ENCODE peak calls at places on chromosomes 4 and X, in five cellular contexts. T is CD8-positive, alpha-beta T cell; W is stimulated activated CD8-positive, alpha-beta memory T cell treated with anti-CD3 and anti-CD28 coated beads, Interleukin-7, amount 100 ng/mL, for 48 hours; C is SHP77; B is CD8-positive, alpha-beta memory T cell. Y is an unnamed sample.

GRCh38 chrX:106707771-106708454 is 18.6 kb upstream of the RNF128 start:
- DNase-seq in T (no peak), W (no peak), C (no peak), B (no peak), Y (no peak)

GRCh38 chr4:22483551-22483981 is 32.3 kb downstream of the ADGRA3 start:
- DNase-seq in T (no peak), W (no peak), C (no peak), B (no peak), Y (no peak)

GRCh38 chr4:56739104-56739777 is 58.1 kb upstream of the HOPX start:
- DNase-seq in T (no peak), W (no peak), C (no peak), B (no peak), Y (no peak)

GRCh38 chr4:3202836-3203820 is 45.8 kb upstream of the MSANTD1 start:
- DNase-seq in T (peak), W (peak), C (no peak), B (no peak), Y (no peak)

GRCh38 chrX:153634236-153634635 is 12.8 kb upstream of the DUSP9 start:
- DNase-seq in T (no peak), W (no peak), C (no peak), B (no peak), Y (no peak)

GRCh38 chr4:13483142-13484044 is 747 bp downstream of the RAB28 start:
- DNase-seq in T (peak), W (no peak), C (peak), B (peak), Y (peak)

GRCh38 chr4:16194199-16194598 is 32.1 kb downstream of the TAPT1 start:
- DNase-seq in T (no peak), W (no peak), C (no peak), B (no peak), Y (no peak)

GRCh38 chrX:119990409-119990994 is 47.0 kb upstream of the NKAP start:
- DNase-seq in T (no peak), W (no peak), C (no peak), B (no peak), Y (no peak)

GRCh38 chr4:27714073-27714472 is 853.4 kb downstream of the STIM2 start:
- DNase-seq in T (no peak), W (no peak), C (peak), B (no peak), Y (no peak)

GRCh38 chr4:144575181-144575580 is 70.8 kb upstream of the HHIP start:
- DNase-seq in T (no peak), W (no peak), C (peak), B (no peak), Y (no peak)

GRCh38 chrX:129959493-129959832 is 23.0 kb upstream of the BCORL1 start:
- DNase-seq in T (no peak), W (no peak), C (no peak), B (no peak), Y (no peak)

GRCh38 chr4:122218762-122219161 is 66.6 kb downstream of the BLTP1 start:
- DNase-seq in T (no peak), W (no peak), C (peak), B (no peak), Y (no peak)

GRCh38 chr4:184824081-184824775 is 1.5 kb downstream of the ACSL1 start:
- DNase-seq in T (no peak), W (no peak), C (no peak), B (no peak), Y (no peak)

GRCh38 chr4:128524311-128524710 is 236.7 kb upstream of the PGRMC2 start:
- DNase-seq in T (no peak), W (no peak), C (no peak), B (no peak), Y (no peak)

GRCh38 chrX:84453351-84454246 is 48.7 kb downstream of the HDX start:
- DNase-seq in T (no peak), W (no peak), C (no peak), B (no peak), Y (no peak)

GRCh38 chr4:24104173-24104572 is 214.3 kb upstream of the PPARGC1A start:
- DNase-seq in T (no peak), W (no peak), C (peak), B (no peak), Y (no peak)

GRCh38 chr4:10154241-10154640 is 37.6 kb upstream of the WDR1 start:
- DNase-seq in T (no peak), W (no peak), C (no peak), B (no peak), Y (no peak)

GRCh38 chr4:105196523-105197145 is 50.0 kb downstream of the TET2 start:
- DNase-seq in T (no peak), W (no peak), C (no peak), B (no peak), Y (no peak)

GRCh38 chr4:53963786-53964185 is 100.6 kb downstream of the CHIC2 start:
- DNase-seq in T (no peak), W (no peak), C (peak), B (no peak), Y (no peak)

GRCh38 chr4:87150498-87151261 is 69.7 kb downstream of the KLHL8 start:
- DNase-seq in T (peak), W (no peak), C (peak), B (peak), Y (peak)

GRCh38 chr4:128228778-128229457 is 58.7 kb downstream of the PGRMC2 start:
- DNase-seq in T (no peak), W (no peak), C (no peak), B (no peak), Y (no peak)

GRCh38 chr4:140870427-140870826 is 114.2 kb upstream of the TBC1D9 start:
- DNase-seq in T (no peak), W (no peak), C (no peak), B (no peak), Y (no peak)

GRCh38 chr4:170623899-170624298 is 534.1 kb upstream of the AADAT start:
- DNase-seq in T (no peak), W (no peak), C (no peak), B (no peak), Y (no peak)

GRCh38 chrX:43958529-43958928 is 14.7 kb downstream of the NDP start:
- DNase-seq in T (no peak), W (no peak), C (peak), B (peak), Y (peak)

GRCh38 chr4:1312821-1313640 is 23.3 kb downstream of the MAEA start:
- DNase-seq in T (peak), W (no peak), C (no peak), B (no peak), Y (no peak)

GRCh38 chr4:99540287-99540939 is 23.4 kb downstream of the TRMT10A start:
- DNase-seq in T (no peak), W (no peak), C (no peak), B (no peak), Y (no peak)

GRCh38 chr4:67746797-67747495 is 7.2 kb downstream of the GNRHR start:
- DNase-seq in T (no peak), W (no peak), C (no peak), B (no peak), Y (no peak)

GRCh38 chr4:155604718-155605601 is 61.7 kb upstream of the GUCY1A1 start:
- DNase-seq in T (no peak), W (no peak), C (no peak), B (no peak), Y (no peak)

GRCh38 chrX:39975094-39975865 is 122.5 kb downstream of the BCOR start:
- DNase-seq in T (no peak), W (no peak), C (no peak), B (no peak), Y (no peak)

GRCh38 chr4:75254745-75255144 is 259.5 kb downstream of the RCHY1 start:
- DNase-seq in T (no peak), W (no peak), C (no peak), B (no peak), Y (no peak)

GRCh38 chrX:47218920-47219815 is 687 bp downstream of the CDK16 start:
- DNase-seq in T (peak), W (peak), C (peak), B (peak), Y (peak)

GRCh38 chr4:151361966-151362365 is 36.6 kb upstream of the SH3D19 start:
- DNase-seq in T (no peak), W (no peak), C (no peak), B (no peak), Y (no peak)

GRCh38 chr4:3776166-3777032 is 10.2 kb downstream of the ADRA2C start:
- DNase-seq in T (no peak), W (no peak), C (no peak), B (no peak), Y (no peak)

Y was measured in effector CD4-positive, alpha-beta T cell.